ENCODE peak calls at places on chromosome 14, in seven cellular contexts. U, M, I, H, O, X and L are unnamed samples.

GRCh38 chr14:97379091-97379531 is 581.9 kb downstream of the VRK1 start:
- DNase-seq in I (no peak), X (no peak), M (no peak), O (no peak), U (no peak), H (no peak), L (no peak)

GRCh38 chr14:75636100-75636692 is 24.5 kb downstream of the ERG28 start:
- DNase-seq in O (no peak), I (no peak), U (no peak), X (no peak), H (peak; percentile 70), M (no peak), L (no peak)

GRCh38 chr14:92160619-92161018 is 38.9 kb downstream of the CPSF2 start:
- DNase-seq in M (no peak), H (peak; percentile 66), I (no peak), U (peak; percentile 34), O (no peak), X (no peak), L (no peak)

GRCh38 chr14:68653108-68653507 is 139.8 kb downstream of the ZFP36L1 start:
- DNase-seq in M (no peak), O (no peak), I (no peak), X (no peak), U (no peak), H (no peak), L (no peak)

GRCh38 chr14:102481791-102482238 is 27.8 kb downstream of the ANKRD9 start:
- DNase-seq in I (no peak), O (peak; percentile 46), M (no peak), H (peak; percentile 64), X (no peak), U (no peak), L (no peak)

GRCh38 chr14:72401632-72402428 is 469.6 kb downstream of the RGS6 start:
- DNase-seq in M (no peak), H (peak; percentile 13), I (no peak), U (no peak), X (no peak), O (no peak), L (no peak)

GRCh38 chr14:96915478-96915877 is 118.3 kb downstream of the VRK1 start:
- DNase-seq in I (no peak), U (no peak), X (no peak), M (no peak), O (no peak), H (no peak), L (no peak)

GRCh38 chr14:104970231-104971068 is 7.7 kb downstream of the AHNAK2 start:
- DNase-seq in I (peak; percentile 84), O (peak; percentile 58), U (peak; percentile 29), X (peak; percentile 87), H (peak; percentile 92), M (no peak), L (no peak)

GRCh38 chr14:73786632-73786941 is 65.0 kb upstream of the PTGR2 start:
- DNase-seq in I (no peak), O (peak; percentile 72), U (no peak), X (no peak), H (peak; percentile 49), M (peak; percentile 59), L (peak; percentile 64)

GRCh38 chr14:75979071-75979571 is 2.7 kb downstream of the TGFB3 start:
- DNase-seq in X (no peak), M (peak; percentile 53), H (peak; percentile 31), I (no peak), U (no peak), O (peak; percentile 35), L (peak; percentile 67)

GRCh38 chr14:92976268-92976667 is 53.3 kb downstream of the CHGA start:
- DNase-seq in I (no peak), M (no peak), H (no peak), X (no peak), O (peak; percentile 3), U (no peak), L (no peak)

GRCh38 chr14:37019488-37019887 is 152.9 kb downstream of the SLC25A21 start:
- DNase-seq in O (no peak), H (no peak), M (no peak), U (no peak), X (no peak), I (no peak), L (no peak)

GRCh38 chr14:65131176-65131765 is 29.0 kb upstream of the MAX start:
- DNase-seq in O (peak; percentile 53), X (no peak), H (peak; percentile 73), I (peak; percentile 34), U (peak; percentile 39), M (no peak), L (no peak)

GRCh38 chr14:39265032-39265431 is 31.3 kb downstream of the MIA2 start:
- DNase-seq in H (peak; percentile 62), U (no peak), X (no peak), I (peak; percentile 46), M (no peak), O (no peak), L (no peak)

DNA sequence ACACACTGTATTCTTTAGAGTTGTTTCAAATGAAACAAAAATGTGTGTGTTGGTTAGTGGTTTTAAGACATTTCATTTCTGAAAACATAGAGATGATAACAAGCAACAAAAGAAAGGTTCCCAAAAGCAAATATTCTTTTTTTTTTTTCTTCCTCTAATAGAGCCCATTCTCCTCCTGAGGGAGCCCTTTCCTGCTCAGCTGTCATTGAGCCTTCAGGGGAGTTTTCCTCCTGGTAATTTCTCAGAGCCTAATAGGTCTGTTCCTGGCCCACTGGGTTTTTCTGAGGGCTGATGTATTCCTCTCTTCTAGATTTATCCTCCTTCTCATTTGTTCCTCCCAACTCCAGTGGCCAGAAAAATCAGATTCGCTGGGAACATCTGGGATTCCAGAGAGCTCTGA is 654.5 kb downstream of the NOVA1 start:
- DNase-seq in H (no peak), X (no peak), U (no peak), O (no peak), M (no peak), I (no peak), L (no peak)
- TF ChIP-seq CTCF in H (no peak), X (no peak), U (no peak), O (no peak), M (no peak), I (no peak), L (no peak)

GRCh38 chr14:66507722-66508546 is at the start of gene GPHN:
- DNase-seq in X (peak; percentile 97), M (peak; percentile 91), H (peak; percentile 99), I (peak; percentile 92), U (peak; percentile 95), O (peak; percentile 96), L (peak; percentile 92)
- TF ChIP-seq CTCF in X (no peak), M (no peak), H (no peak), I (peak; percentile 32), U (peak; percentile 40), O (peak; percentile 26), L (peak; percentile 25)

GRCh38 chr14:49679271-49679670 is 8.7 kb downstream of the POLE2 start:
- DNase-seq in X (no peak), H (peak; percentile 53), O (no peak), M (no peak), U (no peak), I (no peak), L (no peak)

GRCh38 chr14:49673586-49673985 is 14.4 kb downstream of the POLE2 start:
- DNase-seq in I (no peak), M (no peak), X (no peak), H (no peak), U (no peak), O (no peak), L (no peak)

DNA sequence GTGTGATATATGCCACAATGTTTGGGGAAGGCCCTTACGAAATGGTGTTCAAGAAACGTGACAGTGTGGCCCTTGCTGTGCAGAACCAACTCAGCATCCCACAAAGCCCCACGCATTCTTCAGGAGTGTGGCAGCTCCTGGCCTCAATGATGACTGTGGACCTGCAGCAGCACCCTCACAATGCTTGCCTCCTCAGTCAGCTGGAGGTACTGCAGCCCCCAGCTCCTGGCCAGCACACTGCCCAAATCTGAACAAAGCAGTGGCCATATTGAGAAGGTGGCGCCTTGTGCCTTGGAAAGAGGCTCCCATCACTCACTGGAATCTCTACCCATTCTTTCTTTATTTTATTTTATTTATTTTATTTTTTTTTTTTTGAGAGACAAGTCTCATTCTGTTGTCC is 10.4 kb downstream of the POLE2 start:
- DNase-seq in U (no peak), X (no peak), O (no peak), H (no peak), M (no peak), I (no peak), L (no peak)
- TF ChIP-seq CTCF in U (peak; percentile 27), X (no peak), O (no peak), H (no peak), M (no peak), I (no peak), L (no peak)

DNA sequence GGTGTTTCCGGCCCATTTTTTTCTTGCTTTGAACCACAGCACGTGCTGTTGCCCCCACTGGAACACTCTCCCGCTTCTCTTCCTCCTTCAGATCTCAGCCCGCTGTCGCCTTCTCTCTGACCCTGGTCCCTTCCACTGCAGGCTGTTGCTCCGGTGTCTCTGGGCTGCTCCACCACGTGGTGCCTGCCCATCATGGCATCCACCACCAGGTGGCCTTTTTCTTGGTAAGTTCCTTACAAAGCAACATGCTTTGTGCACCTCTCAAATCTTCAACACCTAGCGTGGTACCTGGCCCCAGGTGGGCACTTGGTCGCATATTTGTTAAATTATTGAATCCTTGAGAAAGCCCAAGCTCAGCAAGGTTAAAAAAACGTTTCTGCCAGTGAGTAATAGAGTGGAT is 19.1 kb downstream of the TUNAR start:
- DNase-seq in U (no peak), X (no peak), H (no peak), O (no peak), I (no peak), M (peak; percentile 50), L (peak; percentile 47)
- TF ChIP-seq CTCF in U (no peak), X (no peak), H (no peak), O (no peak), I (peak; percentile 37), M (peak; percentile 55), L (peak; percentile 26)

GRCh38 chr14:32252030-32252670 is 49.1 kb upstream of the RNU6-8 start:
- DNase-seq in M (peak; percentile 56), H (peak; percentile 69), X (peak; percentile 68), O (no peak), U (peak; percentile 45), I (peak; percentile 46), L (peak; percentile 59)

GRCh38 chr14:32256606-32257005 is 53.5 kb upstream of the RNU6-8 start:
- DNase-seq in M (no peak), H (peak; percentile 5), U (peak; percentile 18), X (no peak), O (no peak), I (no peak), L (no peak)

GRCh38 chr14:32255855-32256254 is 52.8 kb upstream of the RNU6-8 start:
- DNase-seq in X (no peak), M (no peak), O (no peak), I (no peak), U (no peak), H (no peak), L (no peak)

GRCh38 chr14:32258574-32258973 is 55.5 kb upstream of the RNU6-8 start:
- DNase-seq in X (no peak), H (no peak), O (no peak), U (no peak), M (no peak), I (no peak), L (no peak)

GRCh38 chr14:32254952-32255679 is 52.0 kb upstream of the RNU6-8 start:
- DNase-seq in U (peak; percentile 38), I (peak; percentile 59), X (peak; percentile 80), M (peak; percentile 67), O (peak; percentile 66), H (peak; percentile 63), L (peak; percentile 36)
- TF ChIP-seq CTCF in U (peak; percentile 80), I (peak; percentile 86), X (peak; percentile 65), M (peak; percentile 77), O (peak; percentile 41), H (peak; percentile 71), L (peak; percentile 73)